ENCODE peak calls at places on chromosomes 4 and X, in six cellular contexts. One of them, this sample, is unnamed.

GRCh38 chrX:43741843-43742573 is 85.9 kb downstream of the MAOA start:
- DNase-seq in activated effector memory CD4-positive, alpha-beta T cell treated with Interleukin-2 at 50 U/mL for 16 hours: no peak
- DNase-seq in SW 1271: no peak
- DNase-seq in ovary: peak; percentile 45
- DNase-seq in mammary epithelial cell: no peak
- DNase-seq in ecto neural progenitor cell: no peak
- DNase-seq in this sample: no peak

GRCh38 chr4:15926486-15926885 is 12.1 kb downstream of the FGFBP1 start:
- DNase-seq in activated effector memory CD4-positive, alpha-beta T cell treated with Interleukin-2 at 50 U/mL for 16 hours: no peak
- DNase-seq in SW 1271: no peak
- DNase-seq in ovary: no peak
- DNase-seq in mammary epithelial cell: no peak
- DNase-seq in ecto neural progenitor cell: no peak
- DNase-seq in this sample: no peak

GRCh38 chr4:70754990-70755688 is 33.4 kb downstream of the RUFY3 start:
- DNase-seq in activated effector memory CD4-positive, alpha-beta T cell treated with Interleukin-2 at 50 U/mL for 16 hours: no peak
- DNase-seq in SW 1271: no peak
- DNase-seq in ovary: no peak
- DNase-seq in mammary epithelial cell: no peak
- DNase-seq in ecto neural progenitor cell: no peak
- DNase-seq in this sample: no peak

GRCh38 chr4:27048350-27049100 is 187.9 kb downstream of the STIM2 start:
- DNase-seq in activated effector memory CD4-positive, alpha-beta T cell treated with Interleukin-2 at 50 U/mL for 16 hours: no peak
- DNase-seq in SW 1271: no peak
- DNase-seq in ovary: no peak
- DNase-seq in mammary epithelial cell: peak; percentile 6
- DNase-seq in ecto neural progenitor cell: no peak
- DNase-seq in this sample: no peak

GRCh38 chr4:53321151-53321987 is 44.5 kb downstream of the SCFD2 start:
- DNase-seq in activated effector memory CD4-positive, alpha-beta T cell treated with Interleukin-2 at 50 U/mL for 16 hours: no peak
- DNase-seq in SW 1271: peak; percentile 67
- DNase-seq in ovary: no peak
- DNase-seq in mammary epithelial cell: peak; percentile 61
- DNase-seq in ecto neural progenitor cell: no peak
- DNase-seq in this sample: no peak

GRCh38 chr4:2812985-2813384 is 20.1 kb downstream of the SH3BP2 start:
- DNase-seq in activated effector memory CD4-positive, alpha-beta T cell treated with Interleukin-2 at 50 U/mL for 16 hours: no peak
- DNase-seq in SW 1271: no peak
- DNase-seq in ovary: no peak
- DNase-seq in mammary epithelial cell: no peak
- DNase-seq in ecto neural progenitor cell: no peak
- DNase-seq in this sample: no peak

GRCh38 chr4:169313732-169314131 is 43.0 kb upstream of the SH3RF1 start:
- DNase-seq in activated effector memory CD4-positive, alpha-beta T cell treated with Interleukin-2 at 50 U/mL for 16 hours: no peak
- DNase-seq in SW 1271: no peak
- DNase-seq in ovary: no peak
- DNase-seq in mammary epithelial cell: peak; percentile 53
- DNase-seq in ecto neural progenitor cell: no peak
- DNase-seq in this sample: no peak

GRCh38 chr4:183738081-183738673 is 79.1 kb downstream of the TRAPPC11 start:
- DNase-seq in activated effector memory CD4-positive, alpha-beta T cell treated with Interleukin-2 at 50 U/mL for 16 hours: no peak
- DNase-seq in SW 1271: no peak
- DNase-seq in ovary: no peak
- DNase-seq in mammary epithelial cell: peak; percentile 92
- DNase-seq in ecto neural progenitor cell: no peak
- DNase-seq in this sample: no peak

GRCh38 chr4:148240241-148240640 is 202.0 kb downstream of the NR3C2 start:
- DNase-seq in activated effector memory CD4-positive, alpha-beta T cell treated with Interleukin-2 at 50 U/mL for 16 hours: no peak
- DNase-seq in SW 1271: no peak
- DNase-seq in ovary: no peak
- DNase-seq in mammary epithelial cell: no peak
- DNase-seq in ecto neural progenitor cell: no peak
- DNase-seq in this sample: no peak

GRCh38 chrX:5898463-5898862 is 330.2 kb downstream of the NLGN4X start:
- DNase-seq in activated effector memory CD4-positive, alpha-beta T cell treated with Interleukin-2 at 50 U/mL for 16 hours: no peak
- DNase-seq in SW 1271: no peak
- DNase-seq in ovary: no peak
- DNase-seq in mammary epithelial cell: peak; percentile 17
- DNase-seq in ecto neural progenitor cell: no peak
- DNase-seq in this sample: no peak

GRCh38 chr4:136917312-136918110 is 614.8 kb downstream of the PCDH18 start:
- DNase-seq in activated effector memory CD4-positive, alpha-beta T cell treated with Interleukin-2 at 50 U/mL for 16 hours: no peak
- DNase-seq in SW 1271: no peak
- DNase-seq in ovary: no peak
- DNase-seq in mammary epithelial cell: no peak
- DNase-seq in ecto neural progenitor cell: no peak
- DNase-seq in this sample: no peak

GRCh38 chr4:94889961-94890360 is 132.2 kb downstream of the BMPR1B start:
- DNase-seq in activated effector memory CD4-positive, alpha-beta T cell treated with Interleukin-2 at 50 U/mL for 16 hours: no peak
- DNase-seq in SW 1271: no peak
- DNase-seq in ovary: no peak
- DNase-seq in mammary epithelial cell: peak; percentile 72
- DNase-seq in ecto neural progenitor cell: no peak
- DNase-seq in this sample: no peak

GRCh38 chr4:15702941-15703403 is at the start of gene BST1:
- DNase-seq in activated effector memory CD4-positive, alpha-beta T cell treated with Interleukin-2 at 50 U/mL for 16 hours: peak; percentile 29
- DNase-seq in SW 1271: no peak
- DNase-seq in ovary: peak; percentile 67
- DNase-seq in mammary epithelial cell: peak; percentile 23
- DNase-seq in ecto neural progenitor cell: peak; percentile 65
- DNase-seq in this sample: peak; percentile 28

GRCh38 chrX:121546317-121546716 is 498.9 kb downstream of the GLUD2 start:
- DNase-seq in activated effector memory CD4-positive, alpha-beta T cell treated with Interleukin-2 at 50 U/mL for 16 hours: no peak
- DNase-seq in SW 1271: no peak
- DNase-seq in ovary: no peak
- DNase-seq in mammary epithelial cell: no peak
- DNase-seq in ecto neural progenitor cell: no peak
- DNase-seq in this sample: no peak

GRCh38 chr4:62548108-62548524 is 1348.0 kb downstream of the ADGRL3 start:
- DNase-seq in activated effector memory CD4-positive, alpha-beta T cell treated with Interleukin-2 at 50 U/mL for 16 hours: no peak
- DNase-seq in SW 1271: no peak
- DNase-seq in ovary: no peak
- DNase-seq in mammary epithelial cell: no peak
- DNase-seq in ecto neural progenitor cell: peak; percentile 46
- DNase-seq in this sample: no peak

GRCh38 chrX:38347136-38347535 is 5.3 kb upstream of the OTC start:
- DNase-seq in activated effector memory CD4-positive, alpha-beta T cell treated with Interleukin-2 at 50 U/mL for 16 hours: no peak
- DNase-seq in SW 1271: no peak
- DNase-seq in ovary: no peak
- DNase-seq in mammary epithelial cell: peak; percentile 75
- DNase-seq in ecto neural progenitor cell: no peak
- DNase-seq in this sample: no peak

GRCh38 chr4:155960522-155960921 is 6.9 kb upstream of the CTSO start:
- DNase-seq in activated effector memory CD4-positive, alpha-beta T cell treated with Interleukin-2 at 50 U/mL for 16 hours: no peak
- DNase-seq in SW 1271: no peak
- DNase-seq in ovary: no peak
- DNase-seq in mammary epithelial cell: peak; percentile 56
- DNase-seq in ecto neural progenitor cell: no peak
- DNase-seq in this sample: no peak

This sample was measured in activated T-helper 9 cell treated with anti-CD3 and anti-CD28 coated beads, Interleukin-2, amount 50 U/mL, for 16 hours.